ENCODE peak calls at places on chromosomes 7 and 10, in six cellular contexts. C, L, X, E, R and J are unnamed samples.

GRCh38 chr10:43226851-43227845 is 39.7 kb downstream of the RASGEF1A start:
- DNase-seq in R (peak; percentile 13), X (no peak), C (no peak), E (no peak), L (no peak), J (peak; percentile 6)

GRCh38 chr10:119165171-119166110 is at the start of gene SFXN4:
- DNase-seq in X (peak; percentile 55), E (peak; percentile 69), L (peak; percentile 65), R (peak; percentile 84), C (peak; percentile 95), J (peak; percentile 88)

GRCh38 chr7:133837248-133837647 is 289.9 kb upstream of the LRGUK start:
- DNase-seq in R (no peak), X (no peak), E (no peak), L (no peak), C (no peak), J (no peak)

GRCh38 chr7:155001756-155002410 is 1.0 kb downstream of the PAXIP1 start:
- DNase-seq in R (no peak), E (no peak), X (no peak), C (peak; percentile 14), L (no peak), J (no peak)

GRCh38 chr10:24255115-24255895 is 46.4 kb downstream of the KIAA1217 start:
- DNase-seq in C (no peak), R (no peak), X (no peak), E (no peak), L (no peak), J (no peak)

GRCh38 chr10:77163670-77164348 is 473.8 kb downstream of the KCNMA1 start:
- DNase-seq in R (no peak), C (peak; percentile 82), E (no peak), L (no peak), X (peak; percentile 54), J (peak; percentile 29)

GRCh38 chr10:24184455-24184854 is 24.5 kb upstream of the KIAA1217 start:
- DNase-seq in X (no peak), R (no peak), L (no peak), C (no peak), E (no peak), J (no peak)

GRCh38 chr7:68005992-68006391 is 1009.4 kb downstream of the TYW1 start:
- DNase-seq in X (no peak), L (no peak), C (no peak), R (no peak), E (no peak), J (no peak)

GRCh38 chr7:103918928-103919868 is 70.3 kb downstream of the RELN start:
- DNase-seq in L (no peak), X (no peak), R (no peak), E (no peak), C (no peak), J (no peak)